ENCODE peak calls at places on chromosome 2, in five cellular contexts. One of them, this sample, is unnamed.

GRCh38 chr2:37635359-37636208 is 35.9 kb downstream of the CDC42EP3 start:
- DNase-seq in IMR-90: peak; percentile 82
- DNase-seq in neural progenitor cell: no peak
- DNase-seq in fibroblast of mammary gland: peak; percentile 93
- DNase-seq in cardiac fibroblast: peak; percentile 97
- DNase-seq in this sample: peak; percentile 73

GRCh38 chr2:126838718-126838985 is 60.0 kb upstream of the TEX51 start:
- DNase-seq in IMR-90: no peak
- DNase-seq in neural progenitor cell: no peak
- DNase-seq in fibroblast of mammary gland: no peak
- DNase-seq in cardiac fibroblast: no peak
- DNase-seq in this sample: no peak

GRCh38 chr2:229661478-229661877 is 52.9 kb downstream of the DNER start:
- DNase-seq in IMR-90: no peak
- DNase-seq in neural progenitor cell: no peak
- DNase-seq in fibroblast of mammary gland: no peak
- DNase-seq in cardiac fibroblast: no peak
- DNase-seq in this sample: no peak

GRCh38 chr2:3634631-3635091 is 23.3 kb upstream of the ALLC start:
- DNase-seq in IMR-90: no peak
- DNase-seq in neural progenitor cell: no peak
- DNase-seq in fibroblast of mammary gland: no peak
- DNase-seq in cardiac fibroblast: no peak
- DNase-seq in this sample: no peak

GRCh38 chr2:109433486-109433885 is 180.3 kb downstream of the SEPTIN10 start:
- DNase-seq in IMR-90: no peak
- DNase-seq in neural progenitor cell: no peak
- DNase-seq in fibroblast of mammary gland: no peak
- DNase-seq in cardiac fibroblast: no peak
- DNase-seq in this sample: no peak

GRCh38 chr2:84958135-84959044 is 12.6 kb upstream of the KCMF1 start:
- DNase-seq in IMR-90: peak; percentile 97
- DNase-seq in neural progenitor cell: peak; percentile 97
- DNase-seq in fibroblast of mammary gland: peak; percentile 96
- DNase-seq in cardiac fibroblast: peak; percentile 91
- DNase-seq in this sample: peak; percentile 92

GRCh38 chr2:196170202-196170680 is 1.1 kb downstream of the STK17B start:
- DNase-seq in IMR-90: peak; percentile 64
- DNase-seq in neural progenitor cell: peak; percentile 45
- DNase-seq in fibroblast of mammary gland: peak; percentile 79
- DNase-seq in cardiac fibroblast: peak; percentile 63
- DNase-seq in this sample: peak; percentile 58

GRCh38 chr2:70440621-70441020 is 113.0 kb downstream of the TGFA start:
- DNase-seq in IMR-90: no peak
- DNase-seq in neural progenitor cell: no peak
- DNase-seq in fibroblast of mammary gland: no peak
- DNase-seq in cardiac fibroblast: no peak
- DNase-seq in this sample: no peak

GRCh38 chr2:43576983-43577892 is 18.6 kb downstream of the THADA start:
- DNase-seq in IMR-90: peak; percentile 84
- DNase-seq in neural progenitor cell: peak; percentile 64
- DNase-seq in fibroblast of mammary gland: peak; percentile 80
- DNase-seq in cardiac fibroblast: peak; percentile 87
- DNase-seq in this sample: peak; percentile 88

GRCh38 chr2:83229443-83229842 is 1229.6 kb downstream of the SUCLG1 start:
- DNase-seq in IMR-90: no peak
- DNase-seq in neural progenitor cell: no peak
- DNase-seq in fibroblast of mammary gland: no peak
- DNase-seq in cardiac fibroblast: no peak
- DNase-seq in this sample: no peak

GRCh38 chr2:170369894-170370293 is 191.9 kb downstream of the MYO3B start:
- DNase-seq in IMR-90: peak; percentile 11
- DNase-seq in neural progenitor cell: peak; percentile 18
- DNase-seq in fibroblast of mammary gland: peak; percentile 37
- DNase-seq in cardiac fibroblast: peak; percentile 54
- DNase-seq in this sample: peak; percentile 49
- TF ChIP-seq CTCF in IMR-90: peak; percentile 36
- TF ChIP-seq CTCF in neural progenitor cell: peak; percentile 58
- TF ChIP-seq CTCF in fibroblast of mammary gland: no peak
- TF ChIP-seq CTCF in cardiac fibroblast: peak; percentile 3
- TF ChIP-seq CTCF in this sample: peak; percentile 24

GRCh38 chr2:237556773-237557632 is 9.4 kb upstream of the PRLH start:
- DNase-seq in IMR-90: peak; percentile 12
- DNase-seq in neural progenitor cell: no peak
- DNase-seq in fibroblast of mammary gland: no peak
- DNase-seq in cardiac fibroblast: no peak
- DNase-seq in this sample: no peak
- H3K4me3 ChIP-seq in IMR-90: no peak overlapping the region
- H3K4me3 ChIP-seq in neural progenitor cell: no peak overlapping the region
- H3K4me3 ChIP-seq in fibroblast of mammary gland: no peak overlapping the region
- H3K4me3 ChIP-seq in cardiac fibroblast: no peak overlapping the region
- H3K4me3 ChIP-seq in this sample: no peak overlapping the region

GRCh38 chr2:219499555-219499954 is 864 bp downstream of the GMPPA start:
- DNase-seq in IMR-90: no peak
- DNase-seq in neural progenitor cell: no peak
- DNase-seq in fibroblast of mammary gland: no peak
- DNase-seq in cardiac fibroblast: no peak
- DNase-seq in this sample: no peak

GRCh38 chr2:219498280-219499057 is at the start of gene GMPPA:
- DNase-seq in IMR-90: peak; percentile 99
- DNase-seq in neural progenitor cell: peak; percentile 98
- DNase-seq in fibroblast of mammary gland: peak; percentile 98
- DNase-seq in cardiac fibroblast: peak; percentile 99
- DNase-seq in this sample: peak; percentile 99

GRCh38 chr2:219499058-219499307 is 292 bp downstream of the GMPPA start:
- DNase-seq in IMR-90: no peak
- DNase-seq in neural progenitor cell: no peak
- DNase-seq in fibroblast of mammary gland: no peak
- DNase-seq in cardiac fibroblast: no peak
- DNase-seq in this sample: no peak

GRCh38 chr2:219501441-219501840 is 2.8 kb downstream of the GMPPA start:
- DNase-seq in IMR-90: peak; percentile 12
- DNase-seq in neural progenitor cell: no peak
- DNase-seq in fibroblast of mammary gland: no peak
- DNase-seq in cardiac fibroblast: no peak
- DNase-seq in this sample: no peak

GRCh38 chr2:219500135-219500534 is 1.4 kb downstream of the GMPPA start:
- DNase-seq in IMR-90: peak; percentile 50
- DNase-seq in neural progenitor cell: peak; percentile 42
- DNase-seq in fibroblast of mammary gland: peak; percentile 34
- DNase-seq in cardiac fibroblast: peak; percentile 17
- DNase-seq in this sample: peak; percentile 32
- TF ChIP-seq CTCF in IMR-90: peak; percentile 44
- TF ChIP-seq CTCF in neural progenitor cell: peak; percentile 48
- TF ChIP-seq CTCF in fibroblast of mammary gland: peak; percentile 20
- TF ChIP-seq CTCF in cardiac fibroblast: peak; percentile 30
- TF ChIP-seq CTCF in this sample: peak; percentile 45

DNA sequence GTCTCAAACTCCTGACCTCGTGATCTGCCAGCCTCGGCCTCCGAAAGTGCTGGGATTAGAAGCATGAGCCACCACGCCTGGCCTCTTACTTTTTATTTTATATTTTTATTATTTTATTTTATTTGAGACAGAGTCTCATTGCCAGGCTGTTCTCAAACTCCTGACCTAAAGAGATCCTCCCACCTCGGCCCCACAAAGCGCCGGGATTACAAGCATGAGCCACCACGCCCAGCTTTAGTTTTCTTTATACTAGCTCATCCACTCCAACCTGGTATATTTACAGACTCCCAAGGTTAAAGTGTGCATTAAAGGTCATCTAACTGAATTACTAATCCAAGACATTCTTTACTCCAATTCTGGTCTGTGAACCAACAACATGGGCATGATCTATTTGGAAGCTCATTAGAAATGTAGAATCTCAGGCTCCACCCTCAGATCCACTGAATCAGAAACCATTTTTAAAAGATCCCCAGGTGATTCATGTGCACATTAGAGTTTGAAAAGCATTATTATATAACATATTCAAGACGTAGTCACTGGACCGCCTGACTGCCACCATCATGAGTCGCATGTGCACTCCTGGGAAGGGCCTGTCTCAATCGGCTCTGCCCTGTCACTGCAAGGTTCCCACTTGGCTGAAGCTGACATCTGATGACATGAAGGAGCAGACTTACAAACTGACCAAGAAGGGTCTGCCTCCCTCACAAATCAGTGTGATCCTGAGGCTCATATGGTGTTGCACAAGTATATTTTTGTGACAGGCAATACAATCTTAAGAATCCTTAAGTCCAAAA is 26.6 kb downstream of the ATAD2B start:
- DNase-seq in IMR-90: peak; percentile 69
- DNase-seq in neural progenitor cell: peak; percentile 5
- DNase-seq in fibroblast of mammary gland: peak; percentile 73
- DNase-seq in cardiac fibroblast: peak; percentile 71
- DNase-seq in this sample: no peak
- H3K4me3 ChIP-seq in IMR-90: no peak overlapping the region
- H3K4me3 ChIP-seq in neural progenitor cell: no peak overlapping the region
- H3K4me3 ChIP-seq in fibroblast of mammary gland: peak overlapping the region; percentile 16
- H3K4me3 ChIP-seq in cardiac fibroblast: peak overlapping the region; percentile 1
- H3K4me3 ChIP-seq in this sample: peak overlapping the region; percentile 42